ENCODE peak calls at places on chromosomes 12 and 14, in six cellular contexts. W is lung, Z is A549, S is left ventricle myocardium inferior, L is cardiac muscle cell, D is mammary epithelial cell. C is an unnamed sample. For H3K4me1, the result is how much of the 10 kb centered on the place peaks cover.

GRCh38 chr14:56002316-56002715 is 115.9 kb upstream of the PELI2 start:
- DNase-seq in W (no peak), Z (no peak), S (no peak), L (no peak), D (no peak), C (no peak)

GRCh38 chr12:46269429-46270241 is 792 bp upstream of the SLC38A1 start:
- DNase-seq in W (no peak), Z (peak), S (no peak), L (no peak), D (peak), C (no peak)

GRCh38 chr12:93729934-93730333 is 52.8 kb downstream of the CRADD start:
- DNase-seq in W (no peak), Z (no peak), S (no peak), L (no peak), D (no peak), C (no peak)

GRCh38 chr12:93520454-93520853 is 52.0 kb upstream of the SOCS2 start:
- DNase-seq in W (no peak), Z (no peak), S (no peak), L (peak), D (no peak), C (no peak)

GRCh38 chr12:62684586-62685295 is 218.1 kb downstream of the MON2 start:
- DNase-seq in W (peak), Z (no peak), S (peak), L (peak), D (no peak), C (no peak)

GRCh38 chr14:98931911-98932310 is 340.1 kb downstream of the BCL11B start:
- DNase-seq in W (no peak), Z (no peak), S (no peak), L (no peak), D (no peak), C (peak)

GRCh38 chr12:16148938-16149337 is 128.5 kb downstream of the SLC15A5 start:
- DNase-seq in W (no peak), Z (no peak), S (no peak), L (no peak), D (no peak), C (no peak)

GRCh38 chr12:19196959-19197630 is 67.6 kb downstream of the PLEKHA5 start:
- DNase-seq in W (no peak), Z (no peak), S (no peak), L (peak), D (no peak), C (no peak)

GRCh38 chr14:55336691-55337090 is 65.5 kb downstream of the FBXO34 start:
- DNase-seq in W (no peak), Z (no peak), S (no peak), L (no peak), D (no peak), C (no peak)

GRCh38 chr12:30695327-30696102 is at the start of gene IPO8:
- DNase-seq in W (peak), Z (peak), S (peak), L (peak), D (peak), C (peak)

GRCh38 chr12:91801048-91801447 is 344.6 kb downstream of the BTG1 start:
- DNase-seq in W (no peak), Z (no peak), S (no peak), L (no peak), D (no peak), C (no peak)

GRCh38 chr12:10540776-10541205 is 35.1 kb downstream of the EIF2S3B start:
- DNase-seq in W (no peak), Z (no peak), S (no peak), L (no peak), D (peak), C (no peak)

GRCh38 chr14:94136575-94137331 is 7.3 kb upstream of the IFI27L2 start:
- DNase-seq in W (peak), Z (peak), S (peak), L (peak), D (peak), C (peak)

GRCh38 chr14:103803661-103804060 is 43.7 kb downstream of the PPP1R13B start:
- DNase-seq in W (no peak), Z (no peak), S (no peak), L (peak), D (peak), C (no peak)

GRCh38 chr14:95200404-95200803 is 43.1 kb upstream of the DICER1 start:
- DNase-seq in W (peak), Z (no peak), S (no peak), L (no peak), D (no peak), C (no peak)

GRCh38 chr12:109625131-109625559 is 51.6 kb downstream of the MVK start:
- DNase-seq in W (no peak), Z (peak), S (peak), L (peak), D (peak), C (no peak)

GRCh38 chr12:78177298-78177697 is 346.6 kb downstream of the NAV3 start:
- DNase-seq in W (no peak), Z (no peak), S (no peak), L (no peak), D (no peak), C (no peak)

GRCh38 chr12:56154818-56155217 is 2.4 kb downstream of the MYL6B start:
- DNase-seq in W (no peak), Z (no peak), S (no peak), L (no peak), D (no peak), C (no peak)

GRCh38 chr12:131608740-131609665 is 101.9 kb upstream of the SFSWAP start:
- DNase-seq in W (peak), Z (peak), S (peak), L (peak), D (peak), C (peak)

GRCh38 chr14:100554082-100554677 is 33.0 kb downstream of the BEGAIN start:
- DNase-seq in W (no peak), Z (no peak), S (peak), L (peak), D (peak), C (no peak)

GRCh38 chr14:39240769-39241168 is 7.1 kb downstream of the MIA2 start:
- DNase-seq in W (no peak), Z (no peak), S (no peak), L (no peak), D (no peak), C (no peak)

GRCh38 chr14:103708750-103709187 is 6.5 kb downstream of the XRCC3 start:
- DNase-seq in W (no peak), Z (no peak), S (peak), L (no peak), D (no peak), C (peak)

GRCh38 chr12:119061208-119061796 is 80.0 kb downstream of the SRRM4 start:
- DNase-seq in W (peak), Z (no peak), S (peak), L (peak), D (peak), C (peak)

GRCh38 chr12:68367136-68367535 is 35.0 kb upstream of the MDM1 start:
- DNase-seq in W (no peak), Z (no peak), S (no peak), L (no peak), D (no peak), C (no peak)

GRCh38 chr14:31854508-31855075 is 222.5 kb upstream of the ARHGAP5 start:
- DNase-seq in W (no peak), Z (no peak), S (no peak), L (no peak), D (no peak), C (no peak)

GRCh38 chr12:14828896-14829295 is 14.4 kb downstream of the ART4 start:
- DNase-seq in W (no peak), Z (no peak), S (no peak), L (no peak), D (no peak), C (no peak)

GRCh38 chr14:104214819-104215218 is 76.4 kb downstream of the KIF26A start:
- DNase-seq in W (no peak), Z (no peak), S (no peak), L (no peak), D (no peak), C (no peak)

GRCh38 chr14:71300474-71301359 is 393.5 kb downstream of the PCNX1 start:
- DNase-seq in W (no peak), Z (no peak), S (no peak), L (peak), D (no peak), C (no peak)

GRCh38 chr14:25056688-25057078 is 6.7 kb upstream of the STXBP6 start:
- DNase-seq in W (no peak), Z (no peak), S (no peak), L (no peak), D (peak), C (no peak)

GRCh38 chr12:78239566-78239965 is 408.9 kb downstream of the NAV3 start:
- DNase-seq in W (no peak), Z (no peak), S (no peak), L (no peak), D (no peak), C (no peak)

GRCh38 chr14:92656306-92656705 is 92.1 kb downstream of the LGMN start:
- DNase-seq in W (no peak), Z (no peak), S (no peak), L (no peak), D (no peak), C (peak)
- H3K27ac ChIP-seq in W (no peak), Z (no peak), S (peak), L (no peak), D (no peak), C (no peak)

DNA sequence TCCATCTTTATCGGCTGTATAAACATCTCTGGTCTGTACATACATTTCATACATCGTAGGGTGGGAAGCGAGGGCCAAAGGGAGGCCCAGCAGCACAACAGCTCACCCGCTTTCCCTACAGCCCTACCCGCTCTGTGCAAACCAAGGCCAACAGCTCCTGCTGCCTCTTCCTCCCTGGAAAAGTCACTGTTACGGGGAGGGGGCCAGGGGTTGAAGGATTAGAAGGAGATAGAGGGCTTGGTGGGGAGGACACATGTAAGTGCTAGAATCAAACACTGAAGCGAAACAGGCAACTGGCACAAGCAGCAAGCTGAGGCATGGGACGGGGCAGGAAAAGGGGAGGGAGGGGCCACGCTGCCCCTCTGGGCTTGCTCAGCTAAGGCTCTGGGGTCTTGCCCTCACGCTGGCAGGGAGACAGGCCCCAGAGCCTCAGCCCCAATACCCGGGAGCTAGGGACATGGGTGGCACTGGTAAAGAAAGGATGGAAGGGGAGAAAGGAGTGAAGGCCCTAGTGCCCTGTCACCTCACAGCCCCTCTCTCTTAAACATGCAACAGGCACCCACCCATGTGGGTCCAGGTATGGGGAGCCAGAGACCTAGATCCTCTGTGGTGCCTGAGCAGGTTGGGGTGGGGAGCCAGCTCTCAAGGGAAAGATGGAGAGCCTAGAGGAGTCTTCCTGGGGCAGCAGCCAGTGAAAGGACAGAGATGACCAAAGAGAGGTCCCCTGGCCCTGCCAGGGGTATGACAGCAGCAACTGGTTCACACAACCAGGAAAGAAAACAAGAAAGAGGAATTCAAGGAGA is 14.4 kb downstream of the SPRYD3 start:
- DNase-seq in W (no peak), Z (no peak), S (no peak), L (peak), D (no peak), C (no peak)
- H3K4me1 ChIP-seq in W (under half), Z (under half), S (half or more), L (under half), D (under half), C (under half)

GRCh38 chr12:128388461-128388921 is 121.5 kb downstream of the TMEM132C start:
- DNase-seq in W (no peak), Z (no peak), S (peak), L (peak), D (no peak), C (no peak)
- H3K27ac ChIP-seq in W (no peak), Z (no peak), S (peak), L (no peak), D (no peak), C (no peak)

GRCh38 chr12:111406474-111407370 is 999 bp downstream of the SH2B3 start:
- DNase-seq in W (no peak), Z (no peak), S (peak), L (no peak), D (no peak), C (peak)

GRCh38 chr12:111404362-111405148 is 1.2 kb upstream of the SH2B3 start:
- DNase-seq in W (peak), Z (no peak), S (peak), L (peak), D (no peak), C (no peak)

GRCh38 chr12:111407371-111408115 is 1.8 kb downstream of the SH2B3 start:
- DNase-seq in W (no peak), Z (no peak), S (no peak), L (no peak), D (no peak), C (no peak)

GRCh38 chr12:111405149-111405855 is 421 bp upstream of the SH2B3 start:
- DNase-seq in W (peak), Z (peak), S (peak), L (peak), D (peak), C (peak)

DNA sequence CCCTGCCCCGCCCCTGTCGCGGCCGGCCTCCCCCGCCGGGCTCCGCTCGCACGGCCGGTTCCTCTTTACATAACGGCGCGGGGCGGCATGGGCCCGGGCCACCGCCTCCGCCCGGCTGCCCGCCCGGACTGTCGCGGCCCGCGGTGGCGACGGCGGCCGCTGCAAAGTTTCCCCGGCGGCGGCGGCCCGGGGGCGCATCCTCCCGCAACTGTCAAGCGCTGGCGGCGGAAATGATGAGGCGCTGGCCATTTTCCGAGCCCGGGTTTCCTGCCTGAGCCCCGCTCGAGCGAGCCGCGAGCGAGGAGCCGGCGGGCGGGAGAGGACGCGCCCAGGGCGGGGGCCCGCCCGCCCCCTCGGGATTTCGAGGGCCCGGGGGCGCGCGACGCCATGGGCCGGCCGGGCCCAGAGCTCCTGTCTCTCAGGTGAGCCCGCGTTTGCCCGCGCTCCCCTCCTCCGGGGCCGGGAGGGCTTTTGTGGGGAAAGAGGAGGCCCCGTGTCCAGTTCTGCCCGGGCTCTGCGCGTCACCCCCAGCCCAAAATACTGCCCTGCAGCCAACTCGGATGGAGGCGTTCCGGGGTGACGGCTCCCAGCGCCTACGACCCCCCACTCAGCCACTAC is at the start of gene SH2B3:
- DNase-seq in W (no peak), Z (peak), S (no peak), L (no peak), D (no peak), C (peak)
- H3K4me1 ChIP-seq in W (under half), Z (under half), S (half or more), L (under half), D (under half), C (under half)

DNA sequence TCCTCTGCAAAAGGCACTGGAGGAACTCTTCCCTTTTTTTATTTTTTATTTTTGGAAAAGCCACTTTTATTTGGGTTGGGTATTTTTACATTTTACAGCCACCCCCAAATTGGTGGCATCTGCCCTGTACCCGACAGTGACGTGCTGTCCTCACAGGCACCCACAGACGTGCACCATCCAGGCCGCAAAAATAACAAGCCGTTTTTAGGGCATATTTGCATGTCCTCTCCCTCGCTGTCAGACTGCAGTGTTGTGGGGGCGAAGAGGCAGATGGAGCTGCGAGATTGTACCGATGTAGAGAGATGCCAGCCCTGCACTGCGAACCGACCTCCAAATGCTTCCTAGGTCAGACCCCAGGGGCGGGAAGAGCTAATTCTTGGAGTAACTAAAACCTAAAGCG is 12.2 kb downstream of the JDP2 start:
- DNase-seq in W (no peak), Z (no peak), S (no peak), L (no peak), D (no peak), C (no peak)
- H3K27ac ChIP-seq in W (no peak), Z (no peak), S (no peak), L (no peak), D (no peak), C (no peak)

GRCh38 chr12:111414711-111415252 is 9.1 kb downstream of the SH2B3 start:
- DNase-seq in W (no peak), Z (no peak), S (no peak), L (no peak), D (no peak), C (no peak)
- H3K4me1 ChIP-seq in W (under half), Z (under half), S (half or more), L (under half), D (under half), C (under half)

DNA sequence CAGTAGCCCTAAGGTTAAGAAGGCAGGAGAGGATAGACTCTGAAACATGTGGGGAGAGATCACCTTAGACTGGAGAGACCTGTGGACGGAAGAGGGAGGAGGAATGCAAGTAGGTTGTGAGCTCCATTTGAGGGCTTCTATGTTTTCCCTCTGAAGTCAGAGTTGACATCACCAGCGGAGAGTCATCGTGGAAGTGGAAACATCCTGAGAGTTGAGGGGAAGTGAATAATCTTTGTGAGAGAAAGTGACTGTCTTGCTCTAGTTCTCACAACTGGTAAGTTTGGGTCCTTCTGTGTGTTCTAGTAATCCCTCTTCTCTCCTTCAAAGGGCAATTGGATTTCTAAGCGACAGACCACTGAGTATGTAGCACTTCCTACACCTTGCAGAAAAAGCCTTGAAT is 103.6 kb upstream of the CCND2 start:
- DNase-seq in W (no peak), Z (no peak), S (no peak), L (no peak), D (no peak), C (no peak)
- H3K27ac ChIP-seq in W (no peak), Z (no peak), S (no peak), L (no peak), D (no peak), C (no peak)

GRCh38 chr14:58636129-58636528 is 1.6 kb upstream of the DACT1 start:
- DNase-seq in W (no peak), Z (no peak), S (no peak), L (no peak), D (no peak), C (no peak)

GRCh38 chr14:58639842-58640484 is 2.2 kb downstream of the DACT1 start:
- DNase-seq in W (peak), Z (peak), S (no peak), L (peak), D (peak), C (no peak)

GRCh38 chr14:58637040-58637390 is 747 bp upstream of the DACT1 start:
- DNase-seq in W (no peak), Z (no peak), S (peak), L (peak), D (peak), C (peak)

GRCh38 chr14:58637391-58638230 is at the start of gene DACT1:
- DNase-seq in W (peak), Z (peak), S (peak), L (peak), D (no peak), C (peak)

DNA sequence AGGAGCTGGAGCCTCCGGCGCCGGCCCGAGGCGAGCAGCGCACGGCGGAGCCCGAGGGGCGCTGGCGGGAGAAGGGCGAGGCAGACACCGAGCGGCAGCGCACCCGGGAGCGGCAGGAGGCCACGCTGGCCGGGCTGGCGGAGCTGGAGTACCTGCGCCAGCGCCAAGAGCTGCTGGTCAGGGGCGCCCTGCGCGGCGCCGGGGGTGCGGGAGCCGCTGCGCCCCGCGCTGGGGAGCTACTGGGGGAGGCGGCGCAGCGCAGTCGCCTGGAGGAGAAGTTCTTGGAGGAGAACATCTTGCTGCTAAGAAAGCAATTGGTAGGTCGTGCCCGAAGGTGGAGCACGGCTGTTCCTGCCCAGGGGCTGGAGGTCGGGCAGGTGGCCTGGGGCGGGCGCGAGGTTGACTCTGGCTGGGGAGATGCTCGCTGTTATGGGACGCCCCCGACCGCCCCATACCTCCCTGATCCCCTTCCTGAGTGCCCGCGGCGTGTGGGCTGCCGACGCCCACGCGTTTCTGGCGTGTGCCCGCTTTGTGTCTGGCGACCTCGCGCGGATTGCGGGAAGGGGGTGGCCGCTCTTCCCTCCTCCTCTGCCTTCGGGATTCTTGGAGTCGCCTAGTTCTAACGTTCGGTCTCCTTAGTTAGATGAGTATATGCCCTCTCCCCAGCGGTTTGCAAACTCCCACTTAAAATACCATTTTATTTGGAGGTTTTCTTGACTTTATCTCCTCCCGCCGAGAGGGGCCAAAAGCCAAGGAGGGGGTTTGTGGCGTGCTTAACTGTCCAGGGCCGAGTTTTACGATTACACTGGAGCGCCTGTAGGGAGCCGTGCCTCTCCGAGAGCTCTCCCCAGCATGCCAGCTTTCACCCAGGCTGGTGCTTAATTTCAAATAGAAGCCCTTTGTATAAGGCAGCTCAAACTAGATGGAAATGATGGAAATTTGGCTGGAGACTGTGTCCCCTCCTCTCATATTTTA is 756 bp downstream of the DACT1 start:
- DNase-seq in W (no peak), Z (no peak), S (peak), L (peak), D (peak), C (peak)
- H3K4me1 ChIP-seq in W (under half), Z (under half), S (under half), L (half or more), D (under half), C (under half)

GRCh38 chr14:88029500-88029899 is 24.6 kb downstream of the GPR65 start:
- DNase-seq in W (no peak), Z (no peak), S (no peak), L (no peak), D (no peak), C (no peak)
- H3K27ac ChIP-seq in W (no peak), Z (no peak), S (no peak), L (no peak), D (no peak), C (no peak)

GRCh38 chr12:6632026-6632978 is 3.5 kb downstream of the LPAR5 start:
- DNase-seq in W (no peak), Z (no peak), S (no peak), L (no peak), D (no peak), C (peak)
- H3K4me1 ChIP-seq in W (under half), Z (under half), S (under half), L (under half), D (under half), C (under half)